ENCODE peak calls at places on chromosomes 4 and X, in eight cellular contexts. R, E, J, T, I, X, B and F are unnamed samples.

GRCh38 chr4:52057196-52057595 is 6.1 kb downstream of the SPATA18 start:
- DNase-seq in R (no peak), E (no peak), J (no peak), T (no peak), I (no peak), X (no peak), B (no peak), F (no peak)

GRCh38 chr4:69713593-69713992 is 46.8 kb downstream of the SULT1B1 start:
- DNase-seq in R (no peak), E (peak), J (no peak), T (no peak), I (no peak), X (no peak), B (no peak), F (no peak)

GRCh38 chr4:105369988-105370387 is 103.9 kb downstream of the PPA2 start:
- DNase-seq in R (no peak), E (no peak), J (no peak), T (peak), I (no peak), X (no peak), B (no peak), F (no peak)

GRCh38 chrX:30971761-30972603 is 82.9 kb upstream of the TAB3 start:
- DNase-seq in R (no peak), E (peak), J (no peak), T (peak), I (no peak), X (peak), B (peak), F (no peak)

GRCh38 chr4:163042306-163042705 is 124.4 kb downstream of the NAF1 start:
- DNase-seq in R (no peak), E (no peak), J (no peak), T (no peak), I (no peak), X (no peak), B (no peak), F (no peak)

GRCh38 chr4:78962597-78963115 is 23.4 kb upstream of the PAQR3 start:
- DNase-seq in R (no peak), E (peak), J (no peak), T (no peak), I (no peak), X (no peak), B (no peak), F (no peak)

GRCh38 chrX:11533211-11533651 is 132.5 kb downstream of the ARHGAP6 start:
- DNase-seq in R (no peak), E (peak), J (no peak), T (peak), I (no peak), X (no peak), B (peak), F (no peak)

GRCh38 chr4:2745981-2746806 is 9.9 kb downstream of the TNIP2 start:
- DNase-seq in R (peak), E (peak), J (no peak), T (no peak), I (peak), X (peak), B (no peak), F (no peak)

GRCh38 chr4:82833696-82834313 is 35.2 kb upstream of the SCD5 start:
- DNase-seq in R (no peak), E (peak), J (no peak), T (peak), I (no peak), X (peak), B (no peak), F (no peak)

GRCh38 chrX:63115196-63115595 is 235.9 kb downstream of the SPIN4 start:
- DNase-seq in R (no peak), E (no peak), J (no peak), T (no peak), I (no peak), X (no peak), B (no peak), F (no peak)

GRCh38 chr4:74931386-74931785 is 1.5 kb upstream of the PARM1 start:
- DNase-seq in R (no peak), E (no peak), J (no peak), T (no peak), I (no peak), X (no peak), B (no peak), F (no peak)

GRCh38 chrX:25343060-25343459 is 327.3 kb upstream of the ARX start:
- DNase-seq in R (no peak), E (no peak), J (no peak), T (no peak), I (no peak), X (no peak), B (peak), F (no peak)

GRCh38 chr4:3630136-3630933 is 98.1 kb upstream of the LRPAP1 start:
- DNase-seq in R (no peak), E (no peak), J (no peak), T (no peak), I (no peak), X (no peak), B (no peak), F (no peak)

GRCh38 chrX:102840871-102841705 is 96.0 kb upstream of the RAB40AL start:
- DNase-seq in R (no peak), E (peak), J (no peak), T (no peak), I (no peak), X (peak), B (peak), F (no peak)

GRCh38 chr4:74534936-74535335 is 90.0 kb downstream of the AREG start:
- DNase-seq in R (no peak), E (no peak), J (no peak), T (no peak), I (no peak), X (no peak), B (no peak), F (no peak)

GRCh38 chr4:41438564-41438963 is 99.4 kb upstream of the LIMCH1 start:
- DNase-seq in R (no peak), E (no peak), J (no peak), T (no peak), I (no peak), X (no peak), B (no peak), F (no peak)

GRCh38 chr4:187501731-187502130 is 493.8 kb upstream of the ZFP42 start:
- DNase-seq in R (no peak), E (no peak), J (no peak), T (no peak), I (no peak), X (no peak), B (no peak), F (no peak)

GRCh38 chr4:84879651-84880200 is 86.8 kb downstream of the WDFY3 start:
- DNase-seq in R (no peak), E (peak), J (no peak), T (no peak), I (no peak), X (peak), B (no peak), F (no peak)

GRCh38 chr4:57612279-57612678 is 502.1 kb upstream of the IGFBP7 start:
- DNase-seq in R (no peak), E (no peak), J (no peak), T (no peak), I (no peak), X (no peak), B (no peak), F (no peak)

GRCh38 chr4:143341186-143341755 is 4.6 kb downstream of the GAB1 start:
- DNase-seq in R (no peak), E (no peak), J (no peak), T (no peak), I (no peak), X (no peak), B (no peak), F (no peak)

GRCh38 chrX:128106630-128107029 is 54.4 kb upstream of the ACTRT1 start:
- DNase-seq in R (no peak), E (no peak), J (no peak), T (no peak), I (no peak), X (no peak), B (peak), F (no peak)

GRCh38 chr4:78569291-78569821 is 17.8 kb downstream of the ANXA3 start:
- DNase-seq in R (no peak), E (peak), J (no peak), T (peak), I (no peak), X (peak), B (no peak), F (no peak)

GRCh38 chrX:9882669-9883446 is 84.3 kb upstream of the CLDN34 start:
- DNase-seq in R (no peak), E (peak), J (peak), T (no peak), I (no peak), X (peak), B (no peak), F (no peak)

GRCh38 chr4:74087481-74087880 is 11.5 kb downstream of the CXCL2 start:
- DNase-seq in R (no peak), E (no peak), J (no peak), T (no peak), I (no peak), X (no peak), B (peak), F (no peak)

GRCh38 chr4:128220286-128221235 is 67.1 kb downstream of the PGRMC2 start:
- DNase-seq in R (no peak), E (peak), J (no peak), T (peak), I (no peak), X (peak), B (no peak), F (no peak)
- TF ChIP-seq CTCF in R (peak), E (peak), J (peak), T (peak), I (peak), X (no peak), B (peak), F (peak)

GRCh38 chrX:134737721-134738369 is 79.6 kb upstream of the PLAC1 start:
- DNase-seq in R (no peak), E (no peak), J (no peak), T (no peak), I (no peak), X (no peak), B (no peak), F (no peak)
- H3K27ac ChIP-seq in R (peak), E (no peak), J (no peak), T (no peak), I (peak), X (no peak), B (no peak), F (no peak)

GRCh38 chrX:39821011-39821708 is 276.6 kb downstream of the BCOR start:
- DNase-seq in R (peak), E (peak), J (no peak), T (no peak), I (peak), X (no peak), B (peak), F (no peak)
- H3K4me3 ChIP-seq in R (peak), E (peak), J (peak), T (peak), I (peak), X (peak), B (peak), F (peak)

GRCh38 chr4:4643306-4643705 is 101.5 kb upstream of the STX18 start:
- DNase-seq in R (no peak), E (no peak), J (no peak), T (no peak), I (no peak), X (no peak), B (no peak), F (no peak)

GRCh38 chr4:4639370-4639769 is 97.5 kb upstream of the STX18 start:
- DNase-seq in R (no peak), E (no peak), J (no peak), T (no peak), I (no peak), X (no peak), B (no peak), F (no peak)

GRCh38 chr4:4641661-4642180 is 99.9 kb upstream of the STX18 start:
- DNase-seq in R (no peak), E (no peak), J (no peak), T (no peak), I (no peak), X (no peak), B (peak), F (no peak)

GRCh38 chr4:4642201-4643025 is 100.6 kb upstream of the STX18 start:
- DNase-seq in R (no peak), E (no peak), J (no peak), T (no peak), I (no peak), X (no peak), B (peak), F (no peak)

GRCh38 chr4:4640692-4641091 is 98.8 kb upstream of the STX18 start:
- DNase-seq in R (no peak), E (no peak), J (no peak), T (no peak), I (no peak), X (no peak), B (peak), F (no peak)
- TF ChIP-seq CTCF in R (no peak), E (no peak), J (no peak), T (no peak), I (no peak), X (no peak), B (no peak), F (no peak)

GRCh38 chr4:32203340-32203739 is 1483.2 kb downstream of the PCDH7 start:
- DNase-seq in R (no peak), E (no peak), J (no peak), T (no peak), I (no peak), X (no peak), B (no peak), F (no peak)
- H3K27ac ChIP-seq in R (no peak), E (no peak), J (no peak), T (no peak), I (no peak), X (no peak), B (no peak), F (no peak)

GRCh38 chrX:12979011-12979629 is 4.2 kb downstream of the TMSB4X start:
- DNase-seq in R (no peak), E (no peak), J (no peak), T (no peak), I (no peak), X (no peak), B (no peak), F (no peak)

GRCh38 chrX:12977761-12978204 is 2.9 kb downstream of the TMSB4X start:
- DNase-seq in R (no peak), E (no peak), J (no peak), T (no peak), I (no peak), X (no peak), B (no peak), F (no peak)

GRCh38 chrX:12975999-12976558 is 1.2 kb downstream of the TMSB4X start:
- DNase-seq in R (peak), E (peak), J (peak), T (no peak), I (peak), X (peak), B (peak), F (no peak)

GRCh38 chrX:12979630-12980015 is 4.7 kb downstream of the TMSB4X start:
- DNase-seq in R (no peak), E (no peak), J (no peak), T (no peak), I (no peak), X (no peak), B (no peak), F (no peak)

GRCh38 chrX:12978205-12979010 is 3.5 kb downstream of the TMSB4X start:
- DNase-seq in R (peak), E (peak), J (peak), T (peak), I (peak), X (peak), B (peak), F (no peak)
- H3K4me3 ChIP-seq in R (peak), E (no peak), J (peak), T (peak), I (peak), X (peak), B (peak), F (peak)

GRCh38 chrX:70353524-70353923 is 63.6 kb downstream of the KIF4A start:
- DNase-seq in R (no peak), E (no peak), J (no peak), T (no peak), I (no peak), X (no peak), B (no peak), F (no peak)

GRCh38 chrX:70359458-70359857 is 63.7 kb upstream of the GDPD2 start:
- DNase-seq in R (no peak), E (no peak), J (no peak), T (no peak), I (no peak), X (no peak), B (no peak), F (no peak)

GRCh38 chrX:70360366-70360765 is 62.7 kb upstream of the GDPD2 start:
- DNase-seq in R (no peak), E (no peak), J (no peak), T (no peak), I (no peak), X (no peak), B (no peak), F (no peak)

GRCh38 chrX:70352473-70352872 is 62.6 kb downstream of the KIF4A start:
- DNase-seq in R (no peak), E (no peak), J (no peak), T (no peak), I (no peak), X (no peak), B (peak), F (no peak)

DNA sequence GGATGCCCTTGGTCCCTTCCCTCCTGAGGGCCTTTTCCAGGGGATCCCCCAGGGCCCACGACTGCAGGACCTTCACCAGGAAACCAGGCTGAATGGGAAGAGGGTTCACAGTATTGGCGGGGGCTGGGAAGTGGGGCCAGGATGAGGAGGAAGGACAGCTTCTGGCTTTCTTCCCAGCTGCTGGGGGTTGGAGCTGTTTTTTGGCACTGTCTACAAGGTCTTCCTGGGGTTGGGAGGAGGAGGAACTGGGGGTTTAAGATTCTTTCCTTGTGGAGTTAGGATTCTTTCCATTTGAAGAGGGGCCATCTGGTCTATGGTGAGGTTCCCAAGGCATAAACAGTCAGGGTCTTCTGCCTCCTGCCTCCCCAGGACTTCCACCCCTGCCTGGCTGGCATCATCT is 64.8 kb downstream of the KIF4A start:
- DNase-seq in R (no peak), E (peak), J (no peak), T (no peak), I (no peak), X (no peak), B (no peak), F (no peak)
- TF ChIP-seq CTCF in R (no peak), E (no peak), J (no peak), T (no peak), I (no peak), X (no peak), B (no peak), F (no peak)

DNA sequence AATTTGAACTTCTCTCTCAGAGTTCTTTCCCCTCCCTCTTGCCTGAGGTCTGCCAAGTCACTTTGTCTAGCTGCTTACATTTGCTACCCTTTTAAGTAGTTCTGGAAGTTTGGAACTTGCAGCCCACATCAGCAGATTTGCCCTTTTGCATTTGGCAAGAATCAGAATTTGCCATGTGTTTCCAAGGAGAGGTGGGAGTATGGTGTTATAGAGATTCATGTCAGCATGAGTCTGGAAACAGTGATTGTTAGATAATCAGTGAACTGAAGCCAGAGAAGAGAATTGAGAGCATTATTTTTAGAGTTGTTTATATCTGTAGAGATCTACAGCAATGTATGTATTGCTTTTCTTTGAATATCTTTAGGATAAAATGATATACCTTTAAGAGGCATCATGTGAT is 52.1 kb downstream of the KLHL34 start:
- DNase-seq in R (no peak), E (no peak), J (no peak), T (no peak), I (no peak), X (no peak), B (no peak), F (no peak)
- H3K27ac ChIP-seq in R (no peak), E (no peak), J (no peak), T (no peak), I (no peak), X (no peak), B (no peak), F (no peak)